ENCODE peak calls at places on chromosomes 13 and 19, in seven cellular contexts. One of them, this sample, is unnamed.

GRCh38 chr13:106110241-106110855 is 425.1 kb downstream of the EFNB2 start:
- DNase-seq in omental fat pad: no peak
- DNase-seq in tibial nerve: no peak
- DNase-seq in AG10803: peak; percentile 82
- DNase-seq in cardiac fibroblast: no peak
- DNase-seq in Peyer's patch: no peak
- DNase-seq in mesothelial cell of epicardium: no peak
- DNase-seq in this sample: no peak

GRCh38 chr19:5541456-5541855 is 26.3 kb downstream of the TINCR start:
- DNase-seq in cardiac fibroblast: peak; percentile 26
- DNase-seq in mesothelial cell of epicardium: no peak
- DNase-seq in AG10803: no peak
- DNase-seq in tibial nerve: no peak
- DNase-seq in omental fat pad: no peak
- DNase-seq in Peyer's patch: no peak
- DNase-seq in this sample: no peak

GRCh38 chr19:47675271-47675670 is 38.0 kb upstream of the EHD2 start:
- DNase-seq in AG10803: no peak
- DNase-seq in tibial nerve: no peak
- DNase-seq in mesothelial cell of epicardium: no peak
- DNase-seq in Peyer's patch: no peak
- DNase-seq in cardiac fibroblast: no peak
- DNase-seq in omental fat pad: no peak
- DNase-seq in this sample: no peak

GRCh38 chr19:42762782-42763181 is 2.7 kb downstream of the PSG8 start:
- DNase-seq in mesothelial cell of epicardium: no peak
- DNase-seq in tibial nerve: no peak
- DNase-seq in cardiac fibroblast: no peak
- DNase-seq in AG10803: no peak
- DNase-seq in Peyer's patch: no peak
- DNase-seq in omental fat pad: no peak
- DNase-seq in this sample: no peak

GRCh38 chr13:97422118-97423054 is 11.6 kb upstream of the RAP2A start:
- DNase-seq in cardiac fibroblast: no peak
- DNase-seq in AG10803: no peak
- DNase-seq in Peyer's patch: no peak
- DNase-seq in mesothelial cell of epicardium: no peak
- DNase-seq in tibial nerve: no peak
- DNase-seq in omental fat pad: no peak
- DNase-seq in this sample: no peak

GRCh38 chr13:32408296-32408998 is 19.5 kb downstream of the N4BP2L1 start:
- DNase-seq in omental fat pad: no peak
- DNase-seq in mesothelial cell of epicardium: no peak
- DNase-seq in tibial nerve: no peak
- DNase-seq in Peyer's patch: no peak
- DNase-seq in AG10803: no peak
- DNase-seq in cardiac fibroblast: no peak
- DNase-seq in this sample: no peak

GRCh38 chr13:106835477-106835876 is 267.5 kb upstream of the ARGLU1 start:
- DNase-seq in mesothelial cell of epicardium: no peak
- DNase-seq in tibial nerve: no peak
- DNase-seq in omental fat pad: no peak
- DNase-seq in cardiac fibroblast: no peak
- DNase-seq in AG10803: no peak
- DNase-seq in Peyer's patch: no peak
- DNase-seq in this sample: no peak

GRCh38 chr19:48421548-48421947 is 24.2 kb upstream of the GRWD1 start:
- DNase-seq in omental fat pad: no peak
- DNase-seq in mesothelial cell of epicardium: no peak
- DNase-seq in cardiac fibroblast: no peak
- DNase-seq in tibial nerve: peak; percentile 27
- DNase-seq in AG10803: no peak
- DNase-seq in Peyer's patch: no peak
- DNase-seq in this sample: no peak

GRCh38 chr19:7101498-7102253 is 32.2 kb downstream of the ZNF557 start:
- DNase-seq in mesothelial cell of epicardium: no peak
- DNase-seq in Peyer's patch: no peak
- DNase-seq in AG10803: no peak
- DNase-seq in cardiac fibroblast: no peak
- DNase-seq in tibial nerve: no peak
- DNase-seq in omental fat pad: no peak
- DNase-seq in this sample: no peak

GRCh38 chr13:97028441-97029299 is 34.4 kb upstream of the OXGR1 start:
- DNase-seq in omental fat pad: peak; percentile 65
- DNase-seq in mesothelial cell of epicardium: peak; percentile 78
- DNase-seq in AG10803: peak; percentile 41
- DNase-seq in cardiac fibroblast: peak; percentile 70
- DNase-seq in tibial nerve: peak; percentile 84
- DNase-seq in Peyer's patch: no peak
- DNase-seq in this sample: no peak

GRCh38 chr19:38317104-38317612 is 1.4 kb upstream of the YIF1B start:
- DNase-seq in AG10803: no peak
- DNase-seq in tibial nerve: no peak
- DNase-seq in Peyer's patch: no peak
- DNase-seq in cardiac fibroblast: no peak
- DNase-seq in mesothelial cell of epicardium: no peak
- DNase-seq in omental fat pad: no peak
- DNase-seq in this sample: no peak

GRCh38 chr19:35267818-35268545 is 780 bp upstream of the USF2 start:
- DNase-seq in cardiac fibroblast: peak; percentile 82
- DNase-seq in tibial nerve: peak; percentile 48
- DNase-seq in AG10803: peak; percentile 68
- DNase-seq in omental fat pad: no peak
- DNase-seq in Peyer's patch: peak; percentile 87
- DNase-seq in mesothelial cell of epicardium: peak; percentile 82
- DNase-seq in this sample: peak; percentile 32

GRCh38 chr19:35645680-35646511 is 2.2 kb upstream of the COX6B1 start:
- DNase-seq in AG10803: no peak
- DNase-seq in Peyer's patch: no peak
- DNase-seq in omental fat pad: no peak
- DNase-seq in tibial nerve: no peak
- DNase-seq in mesothelial cell of epicardium: no peak
- DNase-seq in cardiac fibroblast: no peak
- DNase-seq in this sample: no peak

GRCh38 chr19:55297267-55297666 is 13.5 kb downstream of the BRSK1 start:
- DNase-seq in cardiac fibroblast: no peak
- DNase-seq in tibial nerve: no peak
- DNase-seq in omental fat pad: no peak
- DNase-seq in Peyer's patch: no peak
- DNase-seq in AG10803: no peak
- DNase-seq in mesothelial cell of epicardium: no peak
- DNase-seq in this sample: no peak

GRCh38 chr19:48415395-48415794 is 21.9 kb downstream of the GRIN2D start:
- DNase-seq in cardiac fibroblast: peak; percentile 61
- DNase-seq in mesothelial cell of epicardium: no peak
- DNase-seq in AG10803: peak; percentile 53
- DNase-seq in tibial nerve: peak; percentile 74
- DNase-seq in Peyer's patch: peak; percentile 88
- DNase-seq in omental fat pad: peak; percentile 69
- DNase-seq in this sample: no peak

GRCh38 chr19:47473336-47473735 is 1.6 kb upstream of the SLC8A2 start:
- DNase-seq in tibial nerve: no peak
- DNase-seq in omental fat pad: no peak
- DNase-seq in mesothelial cell of epicardium: no peak
- DNase-seq in cardiac fibroblast: no peak
- DNase-seq in Peyer's patch: no peak
- DNase-seq in AG10803: no peak
- DNase-seq in this sample: no peak

GRCh38 chr19:3687393-3687773 is 12.9 kb downstream of the PIP5K1C start:
- DNase-seq in omental fat pad: no peak
- DNase-seq in mesothelial cell of epicardium: no peak
- DNase-seq in Peyer's patch: no peak
- DNase-seq in AG10803: no peak
- DNase-seq in tibial nerve: no peak
- DNase-seq in cardiac fibroblast: no peak
- DNase-seq in this sample: no peak

GRCh38 chr19:3683405-3683865 is 16.8 kb downstream of the PIP5K1C start:
- DNase-seq in cardiac fibroblast: peak; percentile 56
- DNase-seq in Peyer's patch: no peak
- DNase-seq in mesothelial cell of epicardium: no peak
- DNase-seq in omental fat pad: no peak
- DNase-seq in AG10803: no peak
- DNase-seq in tibial nerve: no peak
- DNase-seq in this sample: no peak

GRCh38 chr19:3682741-3683404 is 17.4 kb downstream of the PIP5K1C start:
- DNase-seq in Peyer's patch: no peak
- DNase-seq in omental fat pad: no peak
- DNase-seq in mesothelial cell of epicardium: no peak
- DNase-seq in tibial nerve: no peak
- DNase-seq in cardiac fibroblast: peak; percentile 69
- DNase-seq in AG10803: no peak
- DNase-seq in this sample: no peak

GRCh38 chr19:3683866-3684816 is 16.1 kb downstream of the PIP5K1C start:
- DNase-seq in omental fat pad: no peak
- DNase-seq in AG10803: no peak
- DNase-seq in tibial nerve: no peak
- DNase-seq in cardiac fibroblast: no peak
- DNase-seq in Peyer's patch: no peak
- DNase-seq in mesothelial cell of epicardium: no peak
- DNase-seq in this sample: no peak

GRCh38 chr19:3684817-3685410 is 15.4 kb downstream of the PIP5K1C start:
- DNase-seq in mesothelial cell of epicardium: no peak
- DNase-seq in cardiac fibroblast: no peak
- DNase-seq in omental fat pad: no peak
- DNase-seq in AG10803: no peak
- DNase-seq in tibial nerve: no peak
- DNase-seq in Peyer's patch: no peak
- DNase-seq in this sample: no peak
- TF ChIP-seq CTCF in mesothelial cell of epicardium: no peak
- TF ChIP-seq CTCF in cardiac fibroblast: no peak
- TF ChIP-seq CTCF in omental fat pad: no peak
- TF ChIP-seq CTCF in AG10803: no peak
- TF ChIP-seq CTCF in tibial nerve: no peak
- TF ChIP-seq CTCF in Peyer's patch: no peak
- TF ChIP-seq CTCF in this sample: no peak

DNA sequence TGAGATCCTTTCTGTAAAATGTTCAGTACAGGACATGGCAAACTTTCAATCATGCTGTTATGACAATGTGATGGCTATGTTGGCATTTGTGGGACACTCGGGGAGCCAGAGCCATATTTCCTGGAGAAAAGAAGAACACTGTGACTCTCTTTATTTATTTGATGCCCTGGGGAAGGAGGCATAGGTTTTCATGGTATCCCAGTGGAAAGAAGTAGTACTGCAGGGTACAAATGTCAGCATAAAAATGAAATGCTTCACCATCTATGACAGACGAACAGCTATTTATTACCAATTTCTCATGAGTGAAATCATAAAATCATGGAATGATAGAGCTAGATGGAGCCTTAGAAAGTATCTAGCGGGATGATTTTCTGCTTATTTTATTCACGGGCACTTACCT is 217.1 kb downstream of the COL4A1 start:
- DNase-seq in tibial nerve: no peak
- DNase-seq in Peyer's patch: no peak
- DNase-seq in omental fat pad: no peak
- DNase-seq in cardiac fibroblast: no peak
- DNase-seq in AG10803: no peak
- DNase-seq in mesothelial cell of epicardium: no peak
- DNase-seq in this sample: no peak
- TF ChIP-seq CTCF in tibial nerve: no peak
- TF ChIP-seq CTCF in Peyer's patch: no peak
- TF ChIP-seq CTCF in omental fat pad: no peak
- TF ChIP-seq CTCF in cardiac fibroblast: peak; percentile 40
- TF ChIP-seq CTCF in AG10803: peak; percentile 43
- TF ChIP-seq CTCF in mesothelial cell of epicardium: peak; percentile 71
- TF ChIP-seq CTCF in this sample: no peak

DNA sequence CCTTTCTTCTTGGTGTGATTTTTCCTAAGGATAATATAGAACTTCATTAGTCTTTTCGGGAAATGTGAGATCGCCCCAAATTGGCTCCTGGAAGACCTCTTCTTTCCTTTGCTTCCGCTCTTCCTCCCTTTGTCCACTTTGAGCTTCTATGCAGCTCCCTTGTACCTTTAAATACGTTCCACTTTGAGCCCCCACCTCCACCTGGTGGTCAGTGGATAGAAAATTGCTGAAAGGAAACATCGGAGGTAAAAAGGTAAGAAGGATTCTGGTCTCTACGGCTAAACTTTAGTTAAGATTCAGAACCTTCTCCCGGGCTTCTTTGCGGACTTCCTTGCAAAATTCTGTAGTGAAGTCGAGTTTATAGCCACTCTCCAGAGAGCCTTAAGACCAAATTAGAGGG is 55.0 kb upstream of the TM9SF2 start:
- DNase-seq in mesothelial cell of epicardium: no peak
- DNase-seq in Peyer's patch: no peak
- DNase-seq in omental fat pad: no peak
- DNase-seq in AG10803: no peak
- DNase-seq in tibial nerve: no peak
- DNase-seq in cardiac fibroblast: no peak
- DNase-seq in this sample: no peak
- TF ChIP-seq CTCF in mesothelial cell of epicardium: no peak
- TF ChIP-seq CTCF in Peyer's patch: no peak
- TF ChIP-seq CTCF in omental fat pad: no peak
- TF ChIP-seq CTCF in AG10803: no peak
- TF ChIP-seq CTCF in tibial nerve: no peak
- TF ChIP-seq CTCF in cardiac fibroblast: no peak
- TF ChIP-seq CTCF in this sample: no peak

GRCh38 chr13:109697936-109698335 is 88.4 kb downstream of the IRS2 start:
- DNase-seq in tibial nerve: no peak
- DNase-seq in omental fat pad: no peak
- DNase-seq in AG10803: no peak
- DNase-seq in cardiac fibroblast: no peak
- DNase-seq in mesothelial cell of epicardium: no peak
- DNase-seq in Peyer's patch: no peak
- DNase-seq in this sample: no peak

GRCh38 chr13:109698779-109699178 is 87.6 kb downstream of the IRS2 start:
- DNase-seq in mesothelial cell of epicardium: no peak
- DNase-seq in Peyer's patch: no peak
- DNase-seq in AG10803: peak; percentile 79
- DNase-seq in tibial nerve: no peak
- DNase-seq in cardiac fibroblast: peak; percentile 63
- DNase-seq in omental fat pad: no peak
- DNase-seq in this sample: no peak

GRCh38 chr13:109700176-109700575 is 86.2 kb downstream of the IRS2 start:
- DNase-seq in AG10803: peak; percentile 46
- DNase-seq in Peyer's patch: peak; percentile 87
- DNase-seq in cardiac fibroblast: peak; percentile 94
- DNase-seq in mesothelial cell of epicardium: peak; percentile 86
- DNase-seq in tibial nerve: peak; percentile 48
- DNase-seq in omental fat pad: no peak
- DNase-seq in this sample: peak; percentile 15

GRCh38 chr13:109703250-109703649 is 83.1 kb downstream of the IRS2 start:
- DNase-seq in tibial nerve: no peak
- DNase-seq in AG10803: no peak
- DNase-seq in Peyer's patch: no peak
- DNase-seq in mesothelial cell of epicardium: no peak
- DNase-seq in cardiac fibroblast: no peak
- DNase-seq in omental fat pad: no peak
- DNase-seq in this sample: no peak

DNA sequence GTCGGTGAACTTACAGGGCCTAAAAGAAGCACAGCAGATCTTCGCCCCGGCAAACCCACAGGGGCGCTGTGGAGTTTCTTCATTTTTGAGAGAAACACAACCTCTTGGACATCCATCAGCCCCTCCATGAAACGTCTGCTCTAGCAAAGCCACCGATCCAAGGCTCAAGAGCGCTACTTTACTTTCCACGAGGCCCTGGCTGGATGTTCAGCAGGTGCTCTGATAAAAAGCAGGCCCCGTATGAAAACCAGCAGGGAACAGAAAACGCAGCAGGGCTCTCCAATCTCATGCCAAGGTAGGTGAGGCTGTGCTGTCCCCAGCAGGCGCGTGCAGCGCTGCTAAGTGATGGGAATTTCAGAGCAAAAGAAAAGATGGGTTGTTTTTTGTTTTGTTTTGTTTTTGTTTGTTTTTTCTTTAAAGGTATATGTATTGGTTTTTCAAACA is 86.7 kb downstream of the IRS2 start:
- DNase-seq in cardiac fibroblast: no peak
- DNase-seq in Peyer's patch: no peak
- DNase-seq in tibial nerve: no peak
- DNase-seq in mesothelial cell of epicardium: no peak
- DNase-seq in AG10803: no peak
- DNase-seq in omental fat pad: no peak
- DNase-seq in this sample: no peak
- TF ChIP-seq CTCF in cardiac fibroblast: no peak
- TF ChIP-seq CTCF in Peyer's patch: no peak
- TF ChIP-seq CTCF in tibial nerve: no peak
- TF ChIP-seq CTCF in mesothelial cell of epicardium: no peak
- TF ChIP-seq CTCF in AG10803: no peak
- TF ChIP-seq CTCF in omental fat pad: no peak
- TF ChIP-seq CTCF in this sample: no peak

This sample was measured in AG09319.